ENCODE peak calls at places on chromosomes 5 and 9, in five cellular contexts. F is HFFc6, J is endothelial cell of umbilical vein, Q is fibroblast of mammary gland, I is AG04450. E is an unnamed sample.

GRCh38 chr9:95103385-95104087 is 214.0 kb downstream of the FANCC start:
- DNase-seq in I (no peak), Q (no peak), J (no peak), F (no peak), E (no peak)

GRCh38 chr5:44860267-44860666 is 51.5 kb downstream of the MRPS30 start:
- DNase-seq in J (no peak), I (no peak), F (no peak), Q (no peak), E (peak; percentile 15)

GRCh38 chr9:117535439-117535838 is 120.6 kb upstream of the ASTN2 start:
- DNase-seq in F (no peak), I (no peak), Q (no peak), J (no peak), E (peak; percentile 9)

GRCh38 chr9:133844876-133845658 is 106.9 kb upstream of the SARDH start:
- DNase-seq in F (no peak), I (no peak), J (peak; percentile 86), Q (peak; percentile 25), E (no peak)

GRCh38 chr5:84478603-84479002 is 93.9 kb upstream of the EDIL3 start:
- DNase-seq in J (no peak), F (no peak), I (no peak), Q (no peak), E (no peak)

GRCh38 chr9:92242115-92242778 is 51.2 kb downstream of the IARS1 start:
- DNase-seq in Q (peak; percentile 97), F (peak; percentile 63), J (peak; percentile 22), I (peak; percentile 39), E (no peak)

GRCh38 chr5:123176224-123176937 is 87.3 kb downstream of the PRDM6 start:
- DNase-seq in F (peak; percentile 30), J (no peak), Q (peak; percentile 56), I (no peak), E (peak; percentile 24)

GRCh38 chr5:1793966-1794895 is 5.4 kb downstream of the MRPL36 start:
- DNase-seq in J (no peak), I (peak; percentile 76), Q (peak; percentile 92), F (peak; percentile 70), E (peak; percentile 74)

GRCh38 chr9:128276574-128277270 is 646 bp downstream of the SWI5 start:
- DNase-seq in F (peak; percentile 16), Q (peak; percentile 49), J (peak; percentile 54), I (no peak), E (no peak)

GRCh38 chr9:22452415-22453010 is 5.9 kb downstream of the DMRTA1 start:
- DNase-seq in Q (peak; percentile 46), J (peak; percentile 63), F (peak; percentile 29), I (no peak), E (peak; percentile 33)

GRCh38 chr9:13331320-13331719 is 51.8 kb upstream of the MPDZ start:
- DNase-seq in I (no peak), Q (no peak), F (no peak), J (no peak), E (no peak)

GRCh38 chr5:78509145-78509865 is 139.3 kb downstream of the LHFPL2 start:
- DNase-seq in F (no peak), J (no peak), Q (no peak), I (no peak), E (no peak)

GRCh38 chr5:59738039-59738438 is 155.5 kb downstream of the PDE4D start:
- DNase-seq in Q (no peak), F (no peak), I (no peak), J (no peak), E (no peak)

GRCh38 chr9:101536938-101537337 is 3.3 kb downstream of the RNF20 start:
- DNase-seq in J (peak; percentile 37), Q (peak; percentile 47), F (no peak), I (no peak), E (peak; percentile 38)

GRCh38 chr5:33457124-33457523 is 16.4 kb downstream of the TARS1 start:
- DNase-seq in Q (peak; percentile 50), J (no peak), I (no peak), F (no peak), E (no peak)

GRCh38 chr5:127975961-127976360 is 107.6 kb upstream of the SLC12A2 start:
- DNase-seq in Q (no peak), I (no peak), F (no peak), J (no peak), E (no peak)

GRCh38 chr9:10208691-10209069 is 404.1 kb downstream of the PTPRD start:
- DNase-seq in I (no peak), J (no peak), F (no peak), Q (no peak), E (no peak)

GRCh38 chr5:139574641-139575312 is 13.6 kb downstream of the UBE2D2 start:
- DNase-seq in F (peak; percentile 31), I (no peak), J (peak; percentile 58), Q (peak; percentile 59), E (peak; percentile 70)

GRCh38 chr5:157575096-157575872 is at the start of gene ADAM19:
- DNase-seq in I (no peak), J (peak; percentile 68), Q (peak; percentile 48), F (peak; percentile 57), E (peak; percentile 36)

GRCh38 chr5:174511711-174512253 is 212.6 kb upstream of the MSX2 start:
- DNase-seq in F (no peak), I (no peak), Q (peak; percentile 5), J (no peak), E (peak; percentile 86)

GRCh38 chr5:30331534-30331933 is 862.0 kb upstream of the CDH6 start:
- DNase-seq in J (no peak), I (no peak), Q (no peak), F (no peak), E (no peak)

GRCh38 chr9:37639109-37639748 is 11.5 kb upstream of the FRMPD1 start:
- DNase-seq in Q (peak; percentile 26), F (peak; percentile 52), J (no peak), I (no peak), E (peak; percentile 43)

GRCh38 chr9:74517188-74517587 is 20.1 kb downstream of the RORB start:
- DNase-seq in F (no peak), Q (no peak), J (no peak), I (no peak), E (no peak)

GRCh38 chr9:7500521-7500920 is 299.1 kb downstream of the DMAC1 start:
- DNase-seq in F (no peak), I (no peak), J (no peak), Q (no peak), E (peak; percentile 55)

GRCh38 chr9:99416007-99416406 is 193.9 kb downstream of the SEC61B start:
- DNase-seq in J (no peak), Q (peak; percentile 73), I (no peak), F (peak; percentile 26), E (no peak)

GRCh38 chr5:148808864-148809642 is 17.4 kb upstream of the ADRB2 start:
- DNase-seq in F (no peak), Q (no peak), I (no peak), J (no peak), E (peak; percentile 39)

GRCh38 chr9:109972026-109973005 is 192.3 kb downstream of the PALM2AKAP2 start:
- DNase-seq in J (no peak), Q (no peak), F (no peak), I (no peak), E (no peak)

GRCh38 chr9:96388144-96388543 is 4.6 kb upstream of the SLC35D2 start:
- DNase-seq in J (no peak), F (no peak), Q (no peak), I (no peak), E (no peak)

GRCh38 chr9:76158713-76159112 is 235.5 kb downstream of the RFK start:
- DNase-seq in I (no peak), F (no peak), Q (no peak), J (no peak), E (no peak)

GRCh38 chr5:81336528-81336927 is 35.1 kb downstream of the ZCCHC9 start:
- DNase-seq in J (no peak), Q (no peak), F (no peak), I (no peak), E (no peak)

GRCh38 chr9:16625831-16626230 is 244.6 kb downstream of the BNC2 start:
- DNase-seq in J (peak; percentile 65), Q (peak; percentile 68), F (peak; percentile 40), I (no peak), E (no peak)

GRCh38 chr9:130030821-130031481 is 12.0 kb downstream of the FNBP1 start:
- DNase-seq in I (no peak), F (no peak), J (no peak), Q (no peak), E (no peak)

GRCh38 chr5:107376546-107377276 is 294.0 kb downstream of the EFNA5 start:
- DNase-seq in I (no peak), Q (peak; percentile 31), F (no peak), J (no peak), E (peak; percentile 51)

GRCh38 chr5:121396716-121397115 is 455.0 kb upstream of the FTMT start:
- DNase-seq in J (no peak), F (no peak), I (no peak), Q (no peak), E (no peak)
- TF ChIP-seq CTCF in J (no peak), F (no peak), I (no peak), Q (no peak), E (no peak)

DNA sequence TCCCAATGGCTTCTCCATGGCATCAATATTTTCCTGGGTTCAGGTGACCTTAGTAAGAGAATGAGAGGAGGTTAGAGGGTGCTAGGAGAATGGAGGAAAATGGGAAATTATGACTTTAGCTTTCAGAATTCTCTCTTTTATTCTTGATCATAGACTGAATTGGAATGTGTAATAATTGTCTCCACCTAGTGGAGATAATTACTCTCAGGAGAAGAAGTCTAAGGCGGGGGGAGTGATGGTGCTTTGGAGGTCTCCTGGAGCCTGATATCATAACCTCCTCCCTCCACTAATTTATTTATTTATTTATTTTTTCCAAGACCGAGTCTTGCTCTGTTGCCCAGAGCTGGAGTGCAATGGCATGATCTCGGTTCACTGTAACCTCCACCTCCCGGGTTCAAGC is 221.3 kb downstream of the GRIA1 start:
- DNase-seq in I (no peak), Q (peak; percentile 11), F (no peak), J (peak; percentile 7), E (no peak)
- TF ChIP-seq CTCF in I (peak; percentile 29), Q (peak; percentile 16), F (peak; percentile 76), J (peak; percentile 15), E (peak; percentile 23)

DNA sequence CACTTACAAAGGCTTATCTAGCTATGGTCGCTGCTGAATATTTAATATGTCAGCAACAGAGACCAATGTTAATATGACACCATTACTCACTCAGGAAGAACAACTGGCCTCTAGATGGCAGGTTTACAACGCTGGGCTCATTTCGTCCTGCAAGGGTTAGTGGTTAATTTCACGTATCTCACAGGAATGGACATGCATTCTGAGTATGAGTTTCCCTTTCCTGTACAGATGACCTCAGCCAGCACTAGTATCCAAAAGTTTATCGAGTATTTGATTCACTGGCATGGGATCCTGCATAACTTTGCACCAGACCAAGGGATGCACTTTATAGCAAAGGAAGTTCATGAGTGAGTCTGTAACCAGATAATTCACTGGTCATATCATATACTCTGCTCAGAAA is 8.7 kb upstream of the TRPC7 start:
- DNase-seq in F (peak; percentile 69), I (no peak), Q (peak; percentile 18), J (peak; percentile 72), E (peak; percentile 62)
- TF ChIP-seq CTCF in F (peak; percentile 75), I (peak; percentile 8), Q (peak; percentile 12), J (peak; percentile 58), E (peak; percentile 23)

GRCh38 chr9:5480919-5481743 is 29.2 kb upstream of the PDCD1LG2 start:
- DNase-seq in F (no peak), J (no peak), I (no peak), Q (no peak), E (no peak)
- TF ChIP-seq CTCF in F (peak; percentile 69), J (no peak), I (peak; percentile 46), Q (peak; percentile 26), E (no peak)

E was measured in MCF 10A.